ENCODE peak calls at places on chromosome 1, in ten cellular contexts. One of them, this sample, is unnamed.

GRCh38 chr1:215076312-215076711 is 6.2 kb upstream of the KCNK2 start:
- DNase-seq in H54: no peak
- DNase-seq in GM04503: no peak
- DNase-seq in lower leg skin: no peak
- DNase-seq in fibroblast of lung: peak
- DNase-seq in Right ventricle myocardium inferior: no peak
- DNase-seq in astrocyte of the hippocampus: peak
- DNase-seq in CD14-positive monocyte: no peak
- DNase-seq in left lung: no peak
- DNase-seq in cardiac fibroblast: peak
- DNase-seq in this sample: no peak

GRCh38 chr1:226993676-226994356 is 53.7 kb downstream of the COQ8A start:
- DNase-seq in Right ventricle myocardium inferior: no peak
- DNase-seq in cardiac fibroblast: no peak
- DNase-seq in H54: no peak
- DNase-seq in lower leg skin: no peak
- DNase-seq in CD14-positive monocyte: no peak
- DNase-seq in astrocyte of the hippocampus: no peak
- DNase-seq in GM04503: no peak
- DNase-seq in left lung: no peak
- DNase-seq in fibroblast of lung: no peak
- DNase-seq in this sample: no peak

GRCh38 chr1:186325239-186325638 is 49.8 kb downstream of the TPR start:
- DNase-seq in lower leg skin: no peak
- DNase-seq in CD14-positive monocyte: no peak
- DNase-seq in cardiac fibroblast: peak
- DNase-seq in H54: no peak
- DNase-seq in Right ventricle myocardium inferior: no peak
- DNase-seq in fibroblast of lung: peak
- DNase-seq in astrocyte of the hippocampus: peak
- DNase-seq in left lung: no peak
- DNase-seq in GM04503: no peak
- DNase-seq in this sample: no peak

GRCh38 chr1:173149887-173150286 is 57.2 kb downstream of the TNFSF4 start:
- DNase-seq in H54: no peak
- DNase-seq in astrocyte of the hippocampus: no peak
- DNase-seq in Right ventricle myocardium inferior: no peak
- DNase-seq in GM04503: peak
- DNase-seq in fibroblast of lung: peak
- DNase-seq in cardiac fibroblast: peak
- DNase-seq in CD14-positive monocyte: peak
- DNase-seq in lower leg skin: peak
- DNase-seq in left lung: no peak
- DNase-seq in this sample: no peak

GRCh38 chr1:184792450-184792969 is 37.9 kb upstream of the EDEM3 start:
- DNase-seq in lower leg skin: peak
- DNase-seq in cardiac fibroblast: peak
- DNase-seq in GM04503: peak
- DNase-seq in astrocyte of the hippocampus: peak
- DNase-seq in CD14-positive monocyte: peak
- DNase-seq in fibroblast of lung: peak
- DNase-seq in H54: peak
- DNase-seq in left lung: peak
- DNase-seq in Right ventricle myocardium inferior: peak
- DNase-seq in this sample: peak

GRCh38 chr1:202968895-202969295 is 1.8 kb upstream of the CYB5R1 start:
- DNase-seq in GM04503: no peak
- DNase-seq in lower leg skin: peak
- DNase-seq in fibroblast of lung: peak
- DNase-seq in left lung: peak
- DNase-seq in Right ventricle myocardium inferior: no peak
- DNase-seq in astrocyte of the hippocampus: peak
- DNase-seq in H54: peak
- DNase-seq in CD14-positive monocyte: peak
- DNase-seq in cardiac fibroblast: peak
- DNase-seq in this sample: peak

GRCh38 chr1:156123356-156124196 is 9.1 kb downstream of the LMNA start:
- DNase-seq in H54: peak
- DNase-seq in Right ventricle myocardium inferior: peak
- DNase-seq in left lung: peak
- DNase-seq in GM04503: peak
- DNase-seq in fibroblast of lung: peak
- DNase-seq in cardiac fibroblast: peak
- DNase-seq in CD14-positive monocyte: peak
- DNase-seq in lower leg skin: peak
- DNase-seq in astrocyte of the hippocampus: peak
- DNase-seq in this sample: peak

GRCh38 chr1:30256911-30257310 is 466.5 kb downstream of the MATN1 start:
- DNase-seq in fibroblast of lung: no peak
- DNase-seq in GM04503: no peak
- DNase-seq in lower leg skin: no peak
- DNase-seq in left lung: no peak
- DNase-seq in astrocyte of the hippocampus: no peak
- DNase-seq in Right ventricle myocardium inferior: no peak
- DNase-seq in H54: no peak
- DNase-seq in CD14-positive monocyte: no peak
- DNase-seq in cardiac fibroblast: no peak
- DNase-seq in this sample: no peak

GRCh38 chr1:114482585-114482984 is 28.4 kb downstream of the TRIM33 start:
- DNase-seq in Right ventricle myocardium inferior: no peak
- DNase-seq in GM04503: no peak
- DNase-seq in CD14-positive monocyte: peak
- DNase-seq in astrocyte of the hippocampus: no peak
- DNase-seq in left lung: no peak
- DNase-seq in fibroblast of lung: no peak
- DNase-seq in lower leg skin: no peak
- DNase-seq in cardiac fibroblast: no peak
- DNase-seq in H54: no peak
- DNase-seq in this sample: no peak

GRCh38 chr1:236343246-236343862 is 50.7 kb upstream of the EDARADD start:
- DNase-seq in H54: no peak
- DNase-seq in cardiac fibroblast: no peak
- DNase-seq in Right ventricle myocardium inferior: no peak
- DNase-seq in astrocyte of the hippocampus: no peak
- DNase-seq in left lung: no peak
- DNase-seq in fibroblast of lung: no peak
- DNase-seq in GM04503: no peak
- DNase-seq in lower leg skin: no peak
- DNase-seq in CD14-positive monocyte: no peak
- DNase-seq in this sample: no peak

GRCh38 chr1:81478217-81478616 is 322.5 kb upstream of the ADGRL2 start:
- DNase-seq in CD14-positive monocyte: no peak
- DNase-seq in H54: no peak
- DNase-seq in cardiac fibroblast: no peak
- DNase-seq in GM04503: no peak
- DNase-seq in lower leg skin: no peak
- DNase-seq in Right ventricle myocardium inferior: peak
- DNase-seq in fibroblast of lung: peak
- DNase-seq in astrocyte of the hippocampus: peak
- DNase-seq in left lung: no peak
- DNase-seq in this sample: no peak

GRCh38 chr1:217425528-217425927 is 205.4 kb downstream of the GPATCH2 start:
- DNase-seq in Right ventricle myocardium inferior: no peak
- DNase-seq in CD14-positive monocyte: no peak
- DNase-seq in cardiac fibroblast: peak
- DNase-seq in fibroblast of lung: peak
- DNase-seq in lower leg skin: no peak
- DNase-seq in left lung: no peak
- DNase-seq in astrocyte of the hippocampus: no peak
- DNase-seq in GM04503: peak
- DNase-seq in H54: no peak
- DNase-seq in this sample: no peak

GRCh38 chr1:230340778-230341546 is 85.2 kb downstream of the PGBD5 start:
- DNase-seq in Right ventricle myocardium inferior: no peak
- DNase-seq in H54: no peak
- DNase-seq in GM04503: no peak
- DNase-seq in lower leg skin: no peak
- DNase-seq in left lung: no peak
- DNase-seq in cardiac fibroblast: no peak
- DNase-seq in astrocyte of the hippocampus: no peak
- DNase-seq in fibroblast of lung: no peak
- DNase-seq in CD14-positive monocyte: no peak
- DNase-seq in this sample: no peak

GRCh38 chr1:89821322-89822108 is 683 bp downstream of the LRRC8D start:
- DNase-seq in astrocyte of the hippocampus: peak
- DNase-seq in Right ventricle myocardium inferior: peak
- DNase-seq in lower leg skin: no peak
- DNase-seq in GM04503: no peak
- DNase-seq in cardiac fibroblast: peak
- DNase-seq in fibroblast of lung: peak
- DNase-seq in H54: peak
- DNase-seq in left lung: peak
- DNase-seq in CD14-positive monocyte: peak
- DNase-seq in this sample: peak

This sample was measured in stimulated activated naive CD8-positive, alpha-beta T cell treated with anti-CD3 and anti-CD28 coated beads, Interleukin-15, Interleukin-2, amounts not matched to agents 100 U/mL and 50 U/mL, for 24 hours.